ENCODE peak calls at places on chromosome 2, in eight cellular contexts. One of them, this sample, is unnamed.

GRCh38 chr2:20015482-20016083 is 3.1 kb upstream of the MATN3 start:
- DNase-seq in pancreas: no peak
- DNase-seq in Karpas-422: peak; percentile 81
- DNase-seq in psoas muscle: no peak
- DNase-seq in left lung: no peak
- DNase-seq in aorta: no peak
- DNase-seq in heart right ventricle: no peak
- DNase-seq in neuronal stem cell: peak; percentile 30
- DNase-seq in this sample: no peak

GRCh38 chr2:214489181-214489580 is 78.3 kb downstream of the VWC2L start:
- DNase-seq in Karpas-422: no peak
- DNase-seq in pancreas: no peak
- DNase-seq in heart right ventricle: no peak
- DNase-seq in psoas muscle: no peak
- DNase-seq in left lung: no peak
- DNase-seq in neuronal stem cell: no peak
- DNase-seq in aorta: no peak
- DNase-seq in this sample: no peak

GRCh38 chr2:27765621-27766286 is 5.8 kb upstream of the MRPL33 start:
- DNase-seq in Karpas-422: no peak
- DNase-seq in heart right ventricle: peak; percentile 39
- DNase-seq in psoas muscle: peak; percentile 76
- DNase-seq in left lung: peak; percentile 92
- DNase-seq in aorta: peak; percentile 72
- DNase-seq in pancreas: peak; percentile 82
- DNase-seq in neuronal stem cell: no peak
- DNase-seq in this sample: no peak

GRCh38 chr2:65075176-65075575 is 19.0 kb downstream of the CEP68 start:
- DNase-seq in heart right ventricle: no peak
- DNase-seq in psoas muscle: no peak
- DNase-seq in aorta: no peak
- DNase-seq in pancreas: no peak
- DNase-seq in left lung: no peak
- DNase-seq in neuronal stem cell: no peak
- DNase-seq in Karpas-422: no peak
- DNase-seq in this sample: no peak

GRCh38 chr2:33215299-33215698 is 261.1 kb upstream of the RASGRP3 start:
- DNase-seq in pancreas: peak; percentile 35
- DNase-seq in heart right ventricle: peak; percentile 25
- DNase-seq in Karpas-422: no peak
- DNase-seq in neuronal stem cell: no peak
- DNase-seq in left lung: no peak
- DNase-seq in aorta: peak; percentile 85
- DNase-seq in psoas muscle: peak; percentile 74
- DNase-seq in this sample: peak; percentile 89

GRCh38 chr2:134919360-134920210 is 963 bp downstream of the CCNT2 start:
- DNase-seq in left lung: no peak
- DNase-seq in pancreas: no peak
- DNase-seq in neuronal stem cell: no peak
- DNase-seq in aorta: peak; percentile 44
- DNase-seq in psoas muscle: no peak
- DNase-seq in heart right ventricle: peak; percentile 38
- DNase-seq in Karpas-422: peak; percentile 72
- DNase-seq in this sample: no peak

GRCh38 chr2:132484144-132484543 is 67.5 kb downstream of the GPR39 start:
- DNase-seq in left lung: no peak
- DNase-seq in neuronal stem cell: no peak
- DNase-seq in psoas muscle: no peak
- DNase-seq in aorta: no peak
- DNase-seq in heart right ventricle: no peak
- DNase-seq in pancreas: no peak
- DNase-seq in Karpas-422: no peak
- DNase-seq in this sample: no peak

GRCh38 chr2:127134235-127134634 is 27.3 kb upstream of the BIN1 start:
- DNase-seq in pancreas: no peak
- DNase-seq in left lung: no peak
- DNase-seq in aorta: no peak
- DNase-seq in neuronal stem cell: no peak
- DNase-seq in heart right ventricle: no peak
- DNase-seq in Karpas-422: no peak
- DNase-seq in psoas muscle: no peak
- DNase-seq in this sample: no peak

GRCh38 chr2:175743020-175743419 is 259.0 kb downstream of the LNPK start:
- DNase-seq in neuronal stem cell: no peak
- DNase-seq in heart right ventricle: no peak
- DNase-seq in aorta: no peak
- DNase-seq in psoas muscle: no peak
- DNase-seq in Karpas-422: no peak
- DNase-seq in pancreas: no peak
- DNase-seq in left lung: no peak
- DNase-seq in this sample: no peak

GRCh38 chr2:30316408-30316807 is 85.1 kb downstream of the LBH start:
- DNase-seq in pancreas: no peak
- DNase-seq in heart right ventricle: no peak
- DNase-seq in aorta: no peak
- DNase-seq in left lung: no peak
- DNase-seq in Karpas-422: no peak
- DNase-seq in neuronal stem cell: no peak
- DNase-seq in psoas muscle: no peak
- DNase-seq in this sample: no peak

GRCh38 chr2:189409647-189410046 is 31.6 kb upstream of the WDR75 start:
- DNase-seq in heart right ventricle: no peak
- DNase-seq in neuronal stem cell: no peak
- DNase-seq in pancreas: no peak
- DNase-seq in left lung: no peak
- DNase-seq in Karpas-422: no peak
- DNase-seq in aorta: no peak
- DNase-seq in psoas muscle: no peak
- DNase-seq in this sample: no peak

GRCh38 chr2:46239847-46240181 is 57.4 kb upstream of the EPAS1 start:
- DNase-seq in heart right ventricle: no peak
- DNase-seq in pancreas: no peak
- DNase-seq in aorta: no peak
- DNase-seq in psoas muscle: no peak
- DNase-seq in neuronal stem cell: no peak
- DNase-seq in left lung: no peak
- DNase-seq in Karpas-422: no peak
- DNase-seq in this sample: no peak

GRCh38 chr2:234635284-234635683 is 138.4 kb upstream of the ARL4C start:
- DNase-seq in left lung: no peak
- DNase-seq in psoas muscle: no peak
- DNase-seq in Karpas-422: no peak
- DNase-seq in aorta: no peak
- DNase-seq in neuronal stem cell: no peak
- DNase-seq in heart right ventricle: no peak
- DNase-seq in pancreas: no peak
- DNase-seq in this sample: no peak

GRCh38 chr2:171723724-171724683 is 36.7 kb downstream of the DYNC1I2 start:
- DNase-seq in aorta: no peak
- DNase-seq in pancreas: no peak
- DNase-seq in psoas muscle: no peak
- DNase-seq in left lung: no peak
- DNase-seq in Karpas-422: no peak
- DNase-seq in neuronal stem cell: peak; percentile 26
- DNase-seq in heart right ventricle: no peak
- DNase-seq in this sample: peak; percentile 39

GRCh38 chr2:8086796-8087479 is 594.9 kb upstream of the ID2 start:
- DNase-seq in aorta: no peak
- DNase-seq in neuronal stem cell: no peak
- DNase-seq in heart right ventricle: no peak
- DNase-seq in pancreas: no peak
- DNase-seq in psoas muscle: no peak
- DNase-seq in Karpas-422: no peak
- DNase-seq in left lung: no peak
- DNase-seq in this sample: peak; percentile 85

GRCh38 chr2:112795720-112796119 is 11.4 kb upstream of the IL1A start:
- DNase-seq in aorta: no peak
- DNase-seq in left lung: no peak
- DNase-seq in pancreas: no peak
- DNase-seq in psoas muscle: no peak
- DNase-seq in Karpas-422: peak; percentile 40
- DNase-seq in heart right ventricle: no peak
- DNase-seq in neuronal stem cell: no peak
- DNase-seq in this sample: no peak

GRCh38 chr2:196902828-196903227 is 23.7 kb downstream of the PGAP1 start:
- DNase-seq in heart right ventricle: no peak
- DNase-seq in left lung: no peak
- DNase-seq in neuronal stem cell: no peak
- DNase-seq in Karpas-422: no peak
- DNase-seq in pancreas: no peak
- DNase-seq in aorta: no peak
- DNase-seq in psoas muscle: no peak
- DNase-seq in this sample: no peak

GRCh38 chr2:17878222-17879136 is at the start of gene KCNS3:
- DNase-seq in aorta: peak; percentile 55
- DNase-seq in neuronal stem cell: peak; percentile 50
- DNase-seq in psoas muscle: peak; percentile 78
- DNase-seq in pancreas: peak; percentile 58
- DNase-seq in left lung: peak; percentile 83
- DNase-seq in Karpas-422: peak; percentile 76
- DNase-seq in heart right ventricle: peak; percentile 18
- DNase-seq in this sample: peak; percentile 60

DNA sequence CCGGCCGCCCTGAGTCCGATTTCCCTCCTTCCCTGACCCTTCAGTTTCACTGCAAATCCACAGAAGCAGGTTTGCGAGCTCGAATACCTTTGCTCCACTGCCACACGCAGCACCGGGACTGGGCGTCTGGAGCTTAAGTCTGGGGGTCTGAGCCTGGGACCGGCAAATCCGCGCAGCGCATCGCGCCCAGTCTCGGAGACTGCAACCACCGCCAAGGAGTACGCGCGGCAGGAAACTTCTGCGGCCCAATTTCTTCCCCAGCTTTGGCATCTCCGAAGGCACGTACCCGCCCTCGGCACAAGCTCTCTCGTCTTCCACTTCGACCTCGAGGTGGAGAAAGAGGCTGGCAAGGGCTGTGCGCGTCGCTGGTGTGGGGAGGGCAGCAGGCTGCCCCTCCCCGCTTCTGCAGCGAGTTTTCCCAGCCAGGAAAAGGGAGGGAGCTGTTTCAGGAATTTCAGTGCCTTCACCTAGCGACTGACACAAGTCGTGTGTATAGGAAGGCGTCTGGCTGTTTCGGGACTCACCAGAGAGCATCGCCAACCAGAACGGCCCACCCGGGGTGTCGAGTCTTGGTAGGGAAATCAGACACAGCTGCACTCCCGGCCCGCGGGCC is 4.6 kb downstream of the SIX2 start:
- DNase-seq in aorta: no peak
- DNase-seq in psoas muscle: no peak
- DNase-seq in left lung: no peak
- DNase-seq in pancreas: no peak
- DNase-seq in neuronal stem cell: no peak
- DNase-seq in heart right ventricle: no peak
- DNase-seq in Karpas-422: no peak
- DNase-seq in this sample: no peak
- H3K4me3 ChIP-seq in aorta: no peak overlapping the region
- H3K4me3 ChIP-seq in psoas muscle: no peak overlapping the region
- H3K4me3 ChIP-seq in left lung: peak overlapping the region; percentile 7
- H3K4me3 ChIP-seq in pancreas: peak overlapping the region; percentile 4
- H3K4me3 ChIP-seq in neuronal stem cell: no peak overlapping the region
- H3K4me3 ChIP-seq in heart right ventricle: no peak overlapping the region
- H3K4me3 ChIP-seq in Karpas-422: no peak overlapping the region
- H3K4me3 ChIP-seq in this sample: no peak overlapping the region

GRCh38 chr2:238666543-238666942 is 181.3 kb upstream of the TWIST2 start:
- DNase-seq in psoas muscle: no peak
- DNase-seq in Karpas-422: no peak
- DNase-seq in left lung: no peak
- DNase-seq in heart right ventricle: no peak
- DNase-seq in aorta: no peak
- DNase-seq in pancreas: no peak
- DNase-seq in neuronal stem cell: no peak
- DNase-seq in this sample: no peak
- H3K9me3 ChIP-seq in psoas muscle: peaks cover 7% of the 10 kb centered on the region
- H3K9me3 ChIP-seq in Karpas-422: peaks cover under 1% of the 10 kb centered on the region
- H3K9me3 ChIP-seq in left lung: peaks cover 18% of the 10 kb centered on the region
- H3K9me3 ChIP-seq in heart right ventricle: peaks cover 3% of the 10 kb centered on the region
- H3K9me3 ChIP-seq in aorta: peaks cover 1% of the 10 kb centered on the region
- H3K9me3 ChIP-seq in pancreas: no peaks in the 10 kb centered on the region
- H3K9me3 ChIP-seq in neuronal stem cell: no peaks in the 10 kb centered on the region
- H3K9me3 ChIP-seq in this sample: peaks cover 6% of the 10 kb centered on the region

GRCh38 chr2:237410949-237411635 is 2.9 kb downstream of the COL6A3 start:
- DNase-seq in neuronal stem cell: no peak
- DNase-seq in left lung: no peak
- DNase-seq in psoas muscle: no peak
- DNase-seq in aorta: no peak
- DNase-seq in pancreas: no peak
- DNase-seq in Karpas-422: no peak
- DNase-seq in heart right ventricle: no peak
- DNase-seq in this sample: no peak
- H3K4me3 ChIP-seq in neuronal stem cell: no peak overlapping the region
- H3K4me3 ChIP-seq in left lung: peak overlapping the region; percentile 35
- H3K4me3 ChIP-seq in psoas muscle: peak overlapping the region; percentile 59
- H3K4me3 ChIP-seq in aorta: peak overlapping the region; percentile 60
- H3K4me3 ChIP-seq in pancreas: peak overlapping the region; percentile 22
- H3K4me3 ChIP-seq in Karpas-422: no peak overlapping the region
- H3K4me3 ChIP-seq in heart right ventricle: no peak overlapping the region
- H3K4me3 ChIP-seq in this sample: peak overlapping the region; percentile 97

DNA sequence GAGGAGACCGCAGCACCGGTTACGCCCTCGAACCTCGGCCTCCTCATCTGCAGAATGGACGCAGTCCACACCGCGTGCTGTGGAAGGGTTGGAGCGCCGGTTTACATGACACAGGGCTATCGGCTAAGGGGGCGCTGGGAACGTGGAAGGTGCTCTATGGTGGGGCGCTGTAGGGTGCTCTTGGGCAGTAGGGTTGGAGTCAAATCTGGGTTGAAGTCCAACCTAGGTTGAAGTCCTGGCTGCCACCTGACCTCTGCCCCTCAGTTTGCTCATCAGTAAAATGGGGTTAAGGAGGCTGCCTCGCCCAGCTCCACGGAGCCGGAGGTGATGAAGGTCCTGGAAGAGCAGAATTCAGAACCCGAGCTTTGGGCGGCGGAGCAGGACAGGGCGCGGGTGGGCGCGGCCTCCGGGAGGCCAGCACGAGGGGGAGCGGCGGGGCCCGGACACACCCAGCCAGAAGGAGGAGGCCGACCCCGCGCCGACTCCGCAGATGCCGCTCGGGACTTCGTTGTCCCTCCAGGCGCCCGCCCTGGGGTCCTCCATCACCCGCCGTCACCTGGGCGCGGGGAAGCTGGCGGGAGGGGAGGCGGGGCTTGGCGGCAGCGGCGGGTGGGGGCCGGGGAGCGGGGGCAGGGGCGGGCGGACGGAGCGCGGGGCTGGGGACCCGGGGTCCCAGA is 561 bp upstream of the GAREM2 start:
- DNase-seq in heart right ventricle: no peak
- DNase-seq in pancreas: no peak
- DNase-seq in Karpas-422: no peak
- DNase-seq in aorta: no peak
- DNase-seq in left lung: no peak
- DNase-seq in psoas muscle: no peak
- DNase-seq in neuronal stem cell: peak; percentile 38
- DNase-seq in this sample: no peak
- H3K9me3 ChIP-seq in heart right ventricle: no peaks in the 10 kb centered on the region
- H3K9me3 ChIP-seq in pancreas: no peaks in the 10 kb centered on the region
- H3K9me3 ChIP-seq in Karpas-422: no peaks in the 10 kb centered on the region
- H3K9me3 ChIP-seq in aorta: no peaks in the 10 kb centered on the region
- H3K9me3 ChIP-seq in left lung: no peaks in the 10 kb centered on the region
- H3K9me3 ChIP-seq in psoas muscle: no peaks in the 10 kb centered on the region
- H3K9me3 ChIP-seq in neuronal stem cell: no peaks in the 10 kb centered on the region
- H3K9me3 ChIP-seq in this sample: no peaks in the 10 kb centered on the region